ENCODE peak calls at places on chromosomes 16 and 17, in eight cellular contexts. O is gastrocnemius medialis, M is tibial nerve, F is uterus, K is HCT116, U is A549, Q is IMR-90, R is body of pancreas. H is an unnamed sample.

GRCh38 chr16:82481455-82481854 is 145.3 kb upstream of the CDH13 start:
- DNase-seq in O (no peak), M (no peak), F (no peak), K (no peak), U (no peak), Q (peak), R (no peak), H (no peak)

GRCh38 chr17:30372755-30373154 is 6.0 kb upstream of the CPD start:
- DNase-seq in O (no peak), M (no peak), F (no peak), K (peak), U (peak), Q (peak), R (no peak), H (no peak)

GRCh38 chr17:30388321-30389179 is 9.8 kb downstream of the CPD start:
- DNase-seq in O (no peak), M (no peak), F (no peak), K (no peak), U (no peak), Q (no peak), R (no peak), H (no peak)

GRCh38 chr16:72783716-72784320 is 264.1 kb downstream of the ZFHX3 start:
- DNase-seq in O (no peak), M (no peak), F (no peak), K (no peak), U (peak), Q (peak), R (no peak), H (no peak)

GRCh38 chr17:82246365-82247174 is 17.7 kb downstream of the SLC16A3 start:
- DNase-seq in O (peak), M (no peak), F (peak), K (no peak), U (peak), Q (peak), R (no peak), H (no peak)

GRCh38 chr17:43402078-43402477 is 3.3 kb downstream of the ARL4D start:
- DNase-seq in O (no peak), M (no peak), F (no peak), K (no peak), U (no peak), Q (no peak), R (no peak), H (no peak)

GRCh38 chr16:77594798-77595625 is 127.3 kb upstream of the NUDT7 start:
- DNase-seq in O (no peak), M (no peak), F (no peak), K (no peak), U (no peak), Q (no peak), R (no peak), H (no peak)

GRCh38 chr16:59848314-59848713 is 1114.2 kb upstream of the GOT2 start:
- DNase-seq in O (no peak), M (no peak), F (no peak), K (no peak), U (no peak), Q (no peak), R (no peak), H (no peak)

GRCh38 chr17:73534575-73534940 is 109.7 kb downstream of the SDK2 start:
- DNase-seq in O (no peak), M (no peak), F (no peak), K (no peak), U (no peak), Q (no peak), R (no peak), H (no peak)

GRCh38 chr17:49715221-49715620 is 7.5 kb upstream of the SLC35B1 start:
- DNase-seq in O (no peak), M (no peak), F (no peak), K (no peak), U (no peak), Q (no peak), R (no peak), H (no peak)

GRCh38 chr16:17211797-17212196 is 259.0 kb downstream of the XYLT1 start:
- DNase-seq in O (no peak), M (no peak), F (no peak), K (peak), U (peak), Q (no peak), R (no peak), H (no peak)

GRCh38 chr17:82582709-82583108 is 63.2 kb downstream of the FOXK2 start:
- DNase-seq in O (no peak), M (no peak), F (no peak), K (no peak), U (no peak), Q (no peak), R (no peak), H (no peak)

GRCh38 chr16:84040823-84041391 is 1.7 kb downstream of the SLC38A8 start:
- DNase-seq in O (no peak), M (peak), F (no peak), K (no peak), U (no peak), Q (peak), R (no peak), H (no peak)

GRCh38 chr16:17773698-17774101 is 302.9 kb upstream of the XYLT1 start:
- DNase-seq in O (no peak), M (peak), F (no peak), K (no peak), U (no peak), Q (peak), R (no peak), H (no peak)

GRCh38 chr17:55159251-55159650 is 105.5 kb upstream of the HLF start:
- DNase-seq in O (no peak), M (no peak), F (no peak), K (no peak), U (no peak), Q (peak), R (no peak), H (no peak)

GRCh38 chr17:19378416-19379293 is at the start of gene MAPK7:
- DNase-seq in O (no peak), M (no peak), F (peak), K (no peak), U (no peak), Q (no peak), R (peak), H (no peak)

GRCh38 chr17:81432873-81433451 is 37.7 kb downstream of the BAHCC1 start:
- DNase-seq in O (no peak), M (no peak), F (no peak), K (no peak), U (peak), Q (no peak), R (peak), H (no peak)

GRCh38 chr17:61444831-61445230 is 7.4 kb upstream of the TBX4 start:
- DNase-seq in O (no peak), M (no peak), F (no peak), K (no peak), U (peak), Q (peak), R (no peak), H (no peak)

GRCh38 chr17:72118588-72119279 is 2.1 kb upstream of the SOX9 start:
- DNase-seq in O (peak), M (peak), F (no peak), K (peak), U (peak), Q (peak), R (peak), H (peak)

GRCh38 chr17:3976675-3977171 is 12.5 kb upstream of the ATP2A3 start:
- DNase-seq in O (peak), M (no peak), F (peak), K (no peak), U (no peak), Q (no peak), R (peak), H (no peak)

GRCh38 chr17:80443916-80444708 is 29.1 kb downstream of the ENDOV start:
- DNase-seq in O (no peak), M (no peak), F (no peak), K (no peak), U (no peak), Q (no peak), R (no peak), H (no peak)

DNA sequence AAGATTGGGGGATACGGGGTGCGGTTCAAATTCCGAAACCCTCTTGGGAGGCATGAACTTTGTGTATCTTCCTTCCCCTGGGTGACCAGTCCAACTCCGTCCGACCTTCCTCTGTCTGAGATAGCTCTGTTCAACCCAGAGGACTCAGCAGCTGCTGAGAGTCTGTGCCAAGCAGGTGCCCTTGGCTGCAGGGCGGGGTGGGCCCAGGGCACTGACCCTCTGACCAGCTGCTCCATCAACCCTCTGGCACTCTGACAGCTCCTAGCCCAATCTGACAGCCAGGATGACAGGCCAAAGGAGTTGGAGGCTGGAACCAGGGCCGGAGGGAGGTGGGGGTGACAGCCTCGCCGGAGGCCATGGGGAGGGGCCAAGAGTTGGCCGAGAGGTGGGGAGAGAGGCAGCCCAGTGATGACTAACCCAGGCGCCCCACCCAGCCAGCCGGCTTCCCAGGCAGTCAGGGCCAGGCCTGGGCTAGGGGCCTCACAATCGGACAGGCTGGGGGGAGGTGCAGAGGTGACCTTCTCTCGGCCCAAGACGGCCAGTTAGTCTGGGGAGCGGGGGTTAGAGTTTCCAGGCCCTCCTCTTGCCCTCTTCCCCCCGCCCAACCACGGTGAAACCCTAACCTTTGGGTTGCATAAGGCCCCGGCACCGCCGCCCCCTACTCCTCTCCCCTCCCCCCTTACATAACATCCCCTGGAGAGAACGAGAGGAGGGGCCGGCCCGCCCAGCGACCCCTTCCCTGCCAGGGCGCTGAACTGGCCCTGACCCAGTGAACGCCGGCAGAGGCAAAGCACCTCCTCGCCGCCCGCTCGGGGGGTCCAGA is 5.0 kb upstream of the TLCD2 start:
- DNase-seq in O (peak), M (peak), F (peak), K (peak), U (peak), Q (peak), R (peak), H (peak)
- TF ChIP-seq POLR2A in O (peak), M (no peak), F (peak), K (no peak), U (no peak), Q (peak), R (peak), H (no peak)

DNA sequence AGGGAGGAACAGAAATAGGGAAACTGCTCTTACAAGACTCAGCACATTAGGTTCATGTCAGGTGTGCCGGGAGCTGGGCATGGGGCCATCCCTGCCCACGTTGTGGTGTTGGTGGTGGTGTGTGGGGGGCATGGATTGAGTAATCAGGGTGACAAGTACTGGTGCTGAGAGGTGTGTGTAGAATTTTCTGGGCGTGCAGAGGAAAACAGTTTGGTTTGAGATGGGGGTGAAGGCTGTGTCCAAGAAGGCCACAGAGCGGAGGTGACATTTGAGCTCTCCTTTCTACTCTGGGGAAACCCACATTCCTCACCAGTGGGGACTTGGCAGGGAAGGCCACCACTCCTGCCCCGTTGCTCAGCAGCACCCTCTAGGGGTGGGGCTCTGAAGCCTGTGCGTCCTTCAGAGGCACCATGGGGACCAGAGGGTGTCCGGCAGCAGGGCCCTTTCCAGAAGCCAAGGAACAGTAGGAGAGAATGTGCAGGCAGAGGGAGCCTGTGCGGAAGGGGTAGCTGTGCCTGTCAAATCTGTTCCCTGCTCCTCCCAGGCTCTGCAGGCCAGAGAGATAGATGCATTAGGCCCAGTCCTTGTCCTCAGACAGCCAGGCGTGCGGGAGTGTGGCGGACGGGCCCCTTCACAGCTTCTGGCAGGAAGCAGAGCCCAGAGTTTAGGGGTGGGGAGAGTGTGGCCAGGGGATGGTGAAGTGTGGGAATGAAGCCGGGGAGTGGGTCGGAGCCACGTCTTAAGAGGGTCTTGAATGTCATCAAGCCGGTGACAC is 48.7 kb upstream of the GSE1 start:
- DNase-seq in O (peak), M (no peak), F (no peak), K (no peak), U (peak), Q (no peak), R (no peak), H (no peak)
- TF ChIP-seq POLR2A in O (no peak), M (no peak), F (no peak), K (no peak), U (no peak), Q (no peak), R (no peak), H (no peak)

GRCh38 chr17:50928662-50929061 is 62.5 kb upstream of the TOB1 start:
- DNase-seq in O (no peak), M (no peak), F (no peak), K (no peak), U (no peak), Q (no peak), R (no peak), H (no peak)

GRCh38 chr17:50934672-50935200 is 68.6 kb upstream of the TOB1 start:
- DNase-seq in O (peak), M (no peak), F (no peak), K (no peak), U (no peak), Q (no peak), R (no peak), H (no peak)

GRCh38 chr17:50932584-50932901 is 66.4 kb upstream of the TOB1 start:
- DNase-seq in O (no peak), M (no peak), F (no peak), K (no peak), U (no peak), Q (no peak), R (no peak), H (no peak)

GRCh38 chr17:50934161-50934560 is 68.0 kb upstream of the TOB1 start:
- DNase-seq in O (no peak), M (no peak), F (no peak), K (no peak), U (no peak), Q (no peak), R (peak), H (no peak)

DNA sequence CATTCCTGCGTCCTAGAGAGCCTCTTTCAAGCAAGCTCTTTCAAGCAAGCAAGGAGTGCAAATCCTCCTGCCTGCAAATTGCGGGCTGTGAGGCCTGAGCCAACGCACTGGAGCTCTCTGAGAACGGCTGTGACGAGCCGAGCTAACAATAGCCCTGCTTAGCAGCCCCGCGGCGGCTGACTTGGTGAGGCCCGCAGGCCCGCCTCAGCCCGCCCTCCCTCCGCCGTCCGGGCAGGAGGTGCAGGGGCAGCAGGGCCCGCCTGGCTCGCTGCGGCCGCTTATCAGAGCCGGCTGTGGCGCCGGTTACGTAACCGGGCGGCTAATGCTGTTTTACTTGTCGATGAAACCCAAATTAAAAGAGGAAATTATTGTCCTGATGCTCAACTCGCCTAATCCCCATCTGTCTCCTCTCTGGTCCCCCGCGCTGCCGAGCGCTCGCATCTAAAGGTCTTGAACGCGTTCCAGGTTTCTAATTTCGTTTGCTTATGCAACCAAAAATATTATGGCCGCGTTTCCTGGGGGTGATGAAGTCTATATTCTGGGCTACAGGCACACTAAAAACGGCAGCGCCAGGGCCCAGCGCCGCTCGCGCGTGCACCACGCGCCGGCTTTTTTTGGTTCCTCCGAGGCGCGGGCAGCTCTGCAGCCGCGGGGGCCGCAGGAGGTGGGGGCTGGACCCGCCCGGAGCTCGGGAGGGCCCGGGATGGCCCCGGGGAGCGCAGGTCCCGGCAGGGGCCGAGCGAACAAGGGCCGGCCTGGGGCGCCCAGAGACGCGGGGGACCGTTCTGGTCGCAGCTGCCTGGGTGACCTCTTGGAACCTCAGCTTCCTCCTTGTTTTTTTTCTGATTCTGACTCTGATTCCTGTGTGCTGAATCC is 65.1 kb upstream of the TOB1 start:
- DNase-seq in O (peak), M (peak), F (peak), K (no peak), U (peak), Q (peak), R (peak), H (peak)
- TF ChIP-seq POLR2A in O (peak), M (no peak), F (peak), K (no peak), U (peak), Q (no peak), R (peak), H (no peak)

GRCh38 chr16:30896890-30897730 is 696 bp downstream of the CTF1 start:
- DNase-seq in O (peak), M (peak), F (peak), K (peak), U (peak), Q (peak), R (peak), H (peak)
- TF ChIP-seq POLR2A in O (peak), M (no peak), F (no peak), K (no peak), U (no peak), Q (no peak), R (peak), H (no peak)

H was measured in lower leg skin.